ENCODE peak calls at places on chromosomes 3 and 15, in ten cellular contexts. One of them, this sample, is unnamed.

GRCh38 chr3:11021611-11022011 is 29.1 kb downstream of the SLC6A1 start:
- DNase-seq in neural progenitor cell: peak; percentile 33
- DNase-seq in activated B cell treated with CpG ODN at 0.5 μM for 24 hours: no peak
- DNase-seq in colonic mucosa: no peak
- DNase-seq in GM13976: no peak
- DNase-seq in WTC11: peak; percentile 31
- DNase-seq in BJ: no peak
- DNase-seq in progenitor cell of endocrine pancreas: no peak
- DNase-seq in OCI-LY7: no peak
- DNase-seq in testis: no peak
- DNase-seq in this sample: no peak

GRCh38 chr3:45558431-45558830 is 36.1 kb upstream of the LIMD1 start:
- DNase-seq in progenitor cell of endocrine pancreas: no peak
- DNase-seq in activated B cell treated with CpG ODN at 0.5 μM for 24 hours: no peak
- DNase-seq in BJ: no peak
- DNase-seq in neural progenitor cell: no peak
- DNase-seq in WTC11: no peak
- DNase-seq in GM13976: no peak
- DNase-seq in OCI-LY7: no peak
- DNase-seq in colonic mucosa: no peak
- DNase-seq in testis: no peak
- DNase-seq in this sample: no peak

GRCh38 chr15:31295660-31296059 is 31.0 kb upstream of the KLF13 start:
- DNase-seq in activated B cell treated with CpG ODN at 0.5 μM for 24 hours: no peak
- DNase-seq in WTC11: no peak
- DNase-seq in progenitor cell of endocrine pancreas: no peak
- DNase-seq in GM13976: no peak
- DNase-seq in testis: peak; percentile 12
- DNase-seq in neural progenitor cell: no peak
- DNase-seq in BJ: no peak
- DNase-seq in colonic mucosa: no peak
- DNase-seq in OCI-LY7: no peak
- DNase-seq in this sample: no peak

GRCh38 chr15:67091073-67091965 is 25.9 kb downstream of the SMAD3 start:
- DNase-seq in GM13976: peak; percentile 79
- DNase-seq in BJ: no peak
- DNase-seq in neural progenitor cell: no peak
- DNase-seq in progenitor cell of endocrine pancreas: no peak
- DNase-seq in colonic mucosa: peak; percentile 57
- DNase-seq in WTC11: no peak
- DNase-seq in activated B cell treated with CpG ODN at 0.5 μM for 24 hours: no peak
- DNase-seq in OCI-LY7: no peak
- DNase-seq in testis: peak; percentile 33
- DNase-seq in this sample: no peak

GRCh38 chr3:31004025-31004678 is 109.7 kb upstream of the GADL1 start:
- DNase-seq in WTC11: no peak
- DNase-seq in testis: no peak
- DNase-seq in activated B cell treated with CpG ODN at 0.5 μM for 24 hours: no peak
- DNase-seq in colonic mucosa: no peak
- DNase-seq in neural progenitor cell: no peak
- DNase-seq in progenitor cell of endocrine pancreas: no peak
- DNase-seq in BJ: peak; percentile 86
- DNase-seq in GM13976: no peak
- DNase-seq in OCI-LY7: no peak
- DNase-seq in this sample: no peak

GRCh38 chr3:101898752-101899169 is 49.4 kb downstream of the NFKBIZ start:
- DNase-seq in testis: no peak
- DNase-seq in WTC11: no peak
- DNase-seq in OCI-LY7: peak; percentile 91
- DNase-seq in progenitor cell of endocrine pancreas: no peak
- DNase-seq in GM13976: peak; percentile 38
- DNase-seq in activated B cell treated with CpG ODN at 0.5 μM for 24 hours: peak; percentile 25
- DNase-seq in colonic mucosa: no peak
- DNase-seq in neural progenitor cell: no peak
- DNase-seq in BJ: no peak
- DNase-seq in this sample: no peak

GRCh38 chr3:171862993-171863521 is 19.9 kb downstream of the TMEM212 start:
- DNase-seq in BJ: peak; percentile 39
- DNase-seq in OCI-LY7: no peak
- DNase-seq in progenitor cell of endocrine pancreas: no peak
- DNase-seq in WTC11: no peak
- DNase-seq in activated B cell treated with CpG ODN at 0.5 μM for 24 hours: no peak
- DNase-seq in GM13976: no peak
- DNase-seq in neural progenitor cell: peak; percentile 27
- DNase-seq in testis: peak; percentile 32
- DNase-seq in colonic mucosa: no peak
- DNase-seq in this sample: no peak

GRCh38 chr3:163422671-163423070 is 1655.6 kb downstream of the SI start:
- DNase-seq in testis: no peak
- DNase-seq in activated B cell treated with CpG ODN at 0.5 μM for 24 hours: no peak
- DNase-seq in WTC11: no peak
- DNase-seq in progenitor cell of endocrine pancreas: no peak
- DNase-seq in colonic mucosa: no peak
- DNase-seq in BJ: no peak
- DNase-seq in GM13976: no peak
- DNase-seq in neural progenitor cell: no peak
- DNase-seq in OCI-LY7: no peak
- DNase-seq in this sample: no peak

GRCh38 chr3:56183529-56183928 is 284.7 kb downstream of the ERC2 start:
- DNase-seq in WTC11: no peak
- DNase-seq in GM13976: no peak
- DNase-seq in OCI-LY7: no peak
- DNase-seq in activated B cell treated with CpG ODN at 0.5 μM for 24 hours: no peak
- DNase-seq in neural progenitor cell: no peak
- DNase-seq in testis: no peak
- DNase-seq in progenitor cell of endocrine pancreas: no peak
- DNase-seq in colonic mucosa: no peak
- DNase-seq in BJ: no peak
- DNase-seq in this sample: no peak

GRCh38 chr3:183318846-183319770 is 66.1 kb downstream of the B3GNT5 start:
- DNase-seq in testis: no peak
- DNase-seq in BJ: no peak
- DNase-seq in colonic mucosa: no peak
- DNase-seq in GM13976: no peak
- DNase-seq in OCI-LY7: no peak
- DNase-seq in WTC11: no peak
- DNase-seq in neural progenitor cell: no peak
- DNase-seq in activated B cell treated with CpG ODN at 0.5 μM for 24 hours: no peak
- DNase-seq in progenitor cell of endocrine pancreas: no peak
- DNase-seq in this sample: no peak

GRCh38 chr15:90425726-90426346 is 37.8 kb downstream of the IQGAP1 start:
- DNase-seq in BJ: no peak
- DNase-seq in OCI-LY7: no peak
- DNase-seq in activated B cell treated with CpG ODN at 0.5 μM for 24 hours: no peak
- DNase-seq in GM13976: no peak
- DNase-seq in WTC11: no peak
- DNase-seq in neural progenitor cell: peak; percentile 45
- DNase-seq in progenitor cell of endocrine pancreas: no peak
- DNase-seq in testis: no peak
- DNase-seq in colonic mucosa: no peak
- DNase-seq in this sample: no peak

GRCh38 chr3:14428087-14429067 is 26.0 kb downstream of the SLC6A6 start:
- DNase-seq in activated B cell treated with CpG ODN at 0.5 μM for 24 hours: peak; percentile 22
- DNase-seq in colonic mucosa: no peak
- DNase-seq in neural progenitor cell: no peak
- DNase-seq in GM13976: no peak
- DNase-seq in testis: no peak
- DNase-seq in WTC11: no peak
- DNase-seq in BJ: no peak
- DNase-seq in OCI-LY7: peak; percentile 42
- DNase-seq in progenitor cell of endocrine pancreas: no peak
- DNase-seq in this sample: no peak

DNA sequence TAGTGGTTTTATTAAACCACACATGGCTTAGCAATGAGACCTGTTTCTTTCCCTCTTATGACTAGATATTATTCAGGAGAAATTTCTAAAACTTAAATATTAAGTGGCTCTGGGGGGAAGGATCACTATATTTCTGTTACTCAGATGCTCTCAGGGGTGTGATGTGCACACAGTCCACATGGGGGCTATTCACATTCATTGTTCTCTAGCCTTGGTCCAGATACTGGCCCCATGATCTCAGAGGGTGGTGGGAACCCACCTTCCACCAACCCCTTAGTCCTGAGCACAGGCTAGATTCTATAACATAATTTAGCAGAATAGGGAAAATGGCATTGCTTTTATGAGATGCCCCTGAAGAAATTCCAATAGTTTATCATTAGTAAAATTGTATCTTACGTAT is 149.0 kb upstream of the ST8SIA2 start:
- DNase-seq in GM13976: no peak
- DNase-seq in activated B cell treated with CpG ODN at 0.5 μM for 24 hours: no peak
- DNase-seq in colonic mucosa: no peak
- DNase-seq in WTC11: no peak
- DNase-seq in neural progenitor cell: no peak
- DNase-seq in progenitor cell of endocrine pancreas: no peak
- DNase-seq in BJ: no peak
- DNase-seq in testis: no peak
- DNase-seq in OCI-LY7: no peak
- DNase-seq in this sample: no peak
- TF ChIP-seq CTCF in GM13976: no peak
- TF ChIP-seq CTCF in activated B cell treated with CpG ODN at 0.5 μM for 24 hours: no peak
- TF ChIP-seq CTCF in colonic mucosa: no peak
- TF ChIP-seq CTCF in WTC11: no peak
- TF ChIP-seq CTCF in neural progenitor cell: no peak
- TF ChIP-seq CTCF in progenitor cell of endocrine pancreas: no peak
- TF ChIP-seq CTCF in BJ: no peak
- TF ChIP-seq CTCF in testis: no peak
- TF ChIP-seq CTCF in OCI-LY7: peak; percentile 30
- TF ChIP-seq CTCF in this sample: no peak

DNA sequence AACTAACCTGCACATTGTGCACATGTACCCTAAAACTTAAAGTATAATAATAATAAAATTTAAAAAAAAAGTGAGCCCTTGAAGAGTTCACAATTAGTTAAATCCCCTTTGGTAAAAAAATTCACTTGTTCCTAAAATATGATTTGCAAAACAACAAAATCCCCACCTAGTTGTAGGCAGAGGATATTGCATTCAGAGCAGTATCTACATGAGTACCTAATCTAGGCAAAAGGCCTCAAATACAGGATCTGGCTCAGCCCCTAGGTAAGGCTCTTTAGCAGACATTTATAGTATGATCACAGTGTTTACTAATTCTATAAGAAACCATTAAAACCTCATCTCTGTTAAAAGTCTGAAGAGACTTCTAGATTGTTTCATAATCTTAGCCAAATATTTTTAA is 89.3 kb upstream of the CCDC80 start:
- DNase-seq in WTC11: no peak
- DNase-seq in colonic mucosa: no peak
- DNase-seq in progenitor cell of endocrine pancreas: no peak
- DNase-seq in OCI-LY7: no peak
- DNase-seq in testis: no peak
- DNase-seq in activated B cell treated with CpG ODN at 0.5 μM for 24 hours: no peak
- DNase-seq in BJ: no peak
- DNase-seq in GM13976: no peak
- DNase-seq in neural progenitor cell: no peak
- DNase-seq in this sample: no peak
- TF ChIP-seq CTCF in WTC11: no peak
- TF ChIP-seq CTCF in colonic mucosa: no peak
- TF ChIP-seq CTCF in progenitor cell of endocrine pancreas: no peak
- TF ChIP-seq CTCF in OCI-LY7: no peak
- TF ChIP-seq CTCF in testis: no peak
- TF ChIP-seq CTCF in activated B cell treated with CpG ODN at 0.5 μM for 24 hours: no peak
- TF ChIP-seq CTCF in BJ: peak; percentile 15
- TF ChIP-seq CTCF in GM13976: no peak
- TF ChIP-seq CTCF in neural progenitor cell: no peak
- TF ChIP-seq CTCF in this sample: no peak

GRCh38 chr3:66858656-66859381 is 139.3 kb upstream of the KBTBD8 start:
- DNase-seq in BJ: no peak
- DNase-seq in neural progenitor cell: peak; percentile 60
- DNase-seq in GM13976: no peak
- DNase-seq in colonic mucosa: no peak
- DNase-seq in activated B cell treated with CpG ODN at 0.5 μM for 24 hours: no peak
- DNase-seq in testis: peak; percentile 18
- DNase-seq in WTC11: peak; percentile 83
- DNase-seq in progenitor cell of endocrine pancreas: no peak
- DNase-seq in OCI-LY7: no peak
- DNase-seq in this sample: no peak
- TF ChIP-seq CTCF in BJ: peak; percentile 5
- TF ChIP-seq CTCF in neural progenitor cell: peak; percentile 66
- TF ChIP-seq CTCF in GM13976: no peak
- TF ChIP-seq CTCF in colonic mucosa: no peak
- TF ChIP-seq CTCF in activated B cell treated with CpG ODN at 0.5 μM for 24 hours: no peak
- TF ChIP-seq CTCF in testis: no peak
- TF ChIP-seq CTCF in WTC11: peak; percentile 49
- TF ChIP-seq CTCF in progenitor cell of endocrine pancreas: peak; percentile 30
- TF ChIP-seq CTCF in OCI-LY7: peak; percentile 63
- TF ChIP-seq CTCF in this sample: no peak

GRCh38 chr3:12352253-12352652 is 63.4 kb downstream of the PPARG start:
- DNase-seq in BJ: no peak
- DNase-seq in colonic mucosa: no peak
- DNase-seq in OCI-LY7: no peak
- DNase-seq in WTC11: no peak
- DNase-seq in testis: no peak
- DNase-seq in neural progenitor cell: no peak
- DNase-seq in progenitor cell of endocrine pancreas: no peak
- DNase-seq in GM13976: no peak
- DNase-seq in activated B cell treated with CpG ODN at 0.5 μM for 24 hours: no peak
- DNase-seq in this sample: no peak
- TF ChIP-seq CTCF in BJ: no peak
- TF ChIP-seq CTCF in colonic mucosa: no peak
- TF ChIP-seq CTCF in OCI-LY7: no peak
- TF ChIP-seq CTCF in WTC11: no peak
- TF ChIP-seq CTCF in testis: no peak
- TF ChIP-seq CTCF in neural progenitor cell: no peak
- TF ChIP-seq CTCF in progenitor cell of endocrine pancreas: no peak
- TF ChIP-seq CTCF in GM13976: no peak
- TF ChIP-seq CTCF in activated B cell treated with CpG ODN at 0.5 μM for 24 hours: no peak
- TF ChIP-seq CTCF in this sample: no peak

GRCh38 chr3:81419196-81419595 is 342.2 kb downstream of the GBE1 start:
- DNase-seq in OCI-LY7: peak; percentile 2
- DNase-seq in WTC11: no peak
- DNase-seq in neural progenitor cell: no peak
- DNase-seq in BJ: no peak
- DNase-seq in GM13976: peak; percentile 11
- DNase-seq in activated B cell treated with CpG ODN at 0.5 μM for 24 hours: no peak
- DNase-seq in testis: no peak
- DNase-seq in progenitor cell of endocrine pancreas: no peak
- DNase-seq in colonic mucosa: no peak
- DNase-seq in this sample: no peak
- TF ChIP-seq CTCF in OCI-LY7: peak; percentile 73
- TF ChIP-seq CTCF in WTC11: peak; percentile 13
- TF ChIP-seq CTCF in neural progenitor cell: peak; percentile 62
- TF ChIP-seq CTCF in BJ: peak; percentile 54
- TF ChIP-seq CTCF in GM13976: no peak
- TF ChIP-seq CTCF in activated B cell treated with CpG ODN at 0.5 μM for 24 hours: no peak
- TF ChIP-seq CTCF in testis: peak; percentile 42
- TF ChIP-seq CTCF in progenitor cell of endocrine pancreas: peak; percentile 59
- TF ChIP-seq CTCF in colonic mucosa: peak; percentile 25
- TF ChIP-seq CTCF in this sample: peak; percentile 48